ENCODE peak calls at places on chromosomes 6 and 20, in seven cellular contexts. P, H, O, S, V, R and N are unnamed samples.

GRCh38 chr20:9945406-9945805 is 89.4 kb upstream of the ANKEF1 start:
- DNase-seq in P (peak; percentile 8), H (no peak), O (peak; percentile 9), S (no peak), V (peak; percentile 2), R (no peak), N (no peak)

GRCh38 chr6:80541886-80542285 is 435.4 kb downstream of the BCKDHB start:
- DNase-seq in P (no peak), H (no peak), O (no peak), S (no peak), V (no peak), R (no peak), N (no peak)

GRCh38 chr20:1964061-1964460 is 29.8 kb downstream of the PDYN start:
- DNase-seq in P (no peak), H (no peak), O (no peak), S (no peak), V (no peak), R (no peak), N (no peak)

GRCh38 chr20:23149623-23150279 is 63.6 kb upstream of the CD93 start:
- DNase-seq in P (no peak), H (peak; percentile 7), O (no peak), S (peak; percentile 23), V (no peak), R (no peak), N (no peak)

GRCh38 chr20:19885981-19886665 is 128.1 kb downstream of the RIN2 start:
- DNase-seq in P (no peak), H (peak; percentile 29), O (peak; percentile 84), S (no peak), V (peak; percentile 61), R (peak; percentile 51), N (peak; percentile 56)

GRCh38 chr6:106163966-106164877 is 78.1 kb downstream of the PRDM1 start:
- DNase-seq in P (no peak), H (no peak), O (peak; percentile 87), S (no peak), V (peak; percentile 79), R (peak; percentile 41), N (no peak)

GRCh38 chr20:33373735-33374605 is 27.3 kb downstream of the CDK5RAP1 start:
- DNase-seq in P (no peak), H (no peak), O (peak; percentile 97), S (no peak), V (peak; percentile 94), R (peak; percentile 14), N (no peak)

GRCh38 chr6:136968831-136969230 is 46.7 kb downstream of the SLC35D3 start:
- DNase-seq in P (no peak), H (no peak), O (no peak), S (no peak), V (no peak), R (no peak), N (no peak)

GRCh38 chr6:162014069-162014811 is 713.3 kb downstream of the PRKN start:
- DNase-seq in P (no peak), H (no peak), O (no peak), S (no peak), V (no peak), R (no peak), N (peak; percentile 19)

GRCh38 chr6:168715643-168716481 is 274.9 kb downstream of the SMOC2 start:
- DNase-seq in P (no peak), H (no peak), O (no peak), S (no peak), V (no peak), R (peak; percentile 12), N (no peak)

GRCh38 chr20:4946585-4947378 is 54.5 kb downstream of the SLC23A2 start:
- DNase-seq in P (no peak), H (no peak), O (no peak), S (no peak), V (no peak), R (no peak), N (no peak)

GRCh38 chr20:50401587-50402343 is 108.4 kb upstream of the PTPN1 start:
- DNase-seq in P (no peak), H (no peak), O (no peak), S (no peak), V (no peak), R (no peak), N (no peak)

GRCh38 chr6:159595173-159595572 is 97.9 kb downstream of the SOD2 start:
- DNase-seq in P (no peak), H (no peak), O (no peak), S (no peak), V (peak; percentile 63), R (no peak), N (no peak)

GRCh38 chr6:93817937-93818336 is 398.6 kb upstream of the EPHA7 start:
- DNase-seq in P (no peak), H (no peak), O (no peak), S (no peak), V (no peak), R (no peak), N (no peak)

GRCh38 chr20:7500362-7500761 is 439.9 kb downstream of the HAO1 start:
- DNase-seq in P (no peak), H (no peak), O (no peak), S (no peak), V (no peak), R (no peak), N (no peak)

GRCh38 chr20:20803011-20803410 is 90.6 kb upstream of the RALGAPA2 start:
- DNase-seq in P (no peak), H (no peak), O (no peak), S (no peak), V (no peak), R (no peak), N (no peak)

GRCh38 chr6:27505209-27506027 is 32.5 kb upstream of the ZNF184 start:
- DNase-seq in P (peak; percentile 27), H (peak; percentile 90), O (peak; percentile 43), S (peak; percentile 97), V (peak; percentile 77), R (peak; percentile 52), N (peak; percentile 97)

GRCh38 chr6:168229368-168229752 is 90.2 kb downstream of the DACT2 start:
- DNase-seq in P (no peak), H (peak; percentile 43), O (no peak), S (no peak), V (no peak), R (no peak), N (no peak)

GRCh38 chr6:169692516-169692915 is 9.3 kb downstream of the WDR27 start:
- DNase-seq in P (no peak), H (no peak), O (no peak), S (no peak), V (no peak), R (no peak), N (no peak)

GRCh38 chr6:36962874-36963273 is 8.3 kb downstream of the PI16 start:
- DNase-seq in P (peak; percentile 71), H (peak; percentile 93), O (peak; percentile 65), S (peak; percentile 95), V (peak; percentile 51), R (peak; percentile 39), N (peak; percentile 96)

GRCh38 chr6:126015869-126016268 is 29.5 kb downstream of the TRMT11 start:
- DNase-seq in P (no peak), H (no peak), O (no peak), S (no peak), V (peak; percentile 16), R (no peak), N (no peak)

GRCh38 chr6:3447005-3447404 is 9.8 kb downstream of the SLC22A23 start:
- DNase-seq in P (no peak), H (no peak), O (no peak), S (no peak), V (no peak), R (no peak), N (no peak)

GRCh38 chr20:25022680-25023079 is 30.1 kb upstream of the APMAP start:
- DNase-seq in P (no peak), H (no peak), O (no peak), S (no peak), V (no peak), R (peak; percentile 9), N (no peak)

GRCh38 chr6:41497994-41498393 is 48.2 kb upstream of the FOXP4 start:
- DNase-seq in P (no peak), H (no peak), O (no peak), S (no peak), V (peak; percentile 72), R (no peak), N (no peak)

GRCh38 chr6:34150766-34151165 is 4.9 kb upstream of the GRM4 start:
- DNase-seq in P (no peak), H (peak; percentile 43), O (no peak), S (peak; percentile 48), V (no peak), R (no peak), N (no peak)

DNA sequence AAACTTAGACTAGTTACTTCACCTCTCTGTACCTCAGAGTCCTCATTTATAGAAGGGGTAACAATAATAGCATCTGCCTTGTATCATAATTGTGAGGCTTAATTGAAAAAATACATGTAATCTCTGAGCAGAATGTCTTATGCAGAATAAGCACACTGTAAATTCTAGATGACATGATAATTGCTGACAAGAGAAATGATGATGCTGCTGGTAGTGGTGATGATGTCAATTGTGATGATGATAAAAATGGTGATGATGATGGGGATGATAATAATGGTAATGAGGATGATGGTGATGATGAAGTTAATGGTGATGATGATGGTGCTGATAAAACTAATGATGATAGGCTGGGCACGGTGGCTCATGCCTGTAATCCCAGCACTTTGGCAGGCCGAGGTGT is 346.1 kb upstream of the CDH4 start:
- DNase-seq in P (no peak), H (no peak), O (no peak), S (no peak), V (no peak), R (no peak), N (no peak)
- H2AK5ac ChIP-seq in P (no peak overlapping the region), H (no peak overlapping the region), O (no peak overlapping the region), S (no peak overlapping the region), V (no peak overlapping the region), R (no peak overlapping the region), N (no peak overlapping the region)

GRCh38 chr6:90421656-90422055 is 125.0 kb upstream of the BACH2 start:
- DNase-seq in P (no peak), H (no peak), O (no peak), S (no peak), V (no peak), R (no peak), N (no peak)
- H2AK5ac ChIP-seq in P (no peak overlapping the region), H (no peak overlapping the region), O (no peak overlapping the region), S (no peak overlapping the region), V (no peak overlapping the region), R (no peak overlapping the region), N (no peak overlapping the region)

GRCh38 chr20:37526238-37526838 is 1.3 kb downstream of the BLCAP start:
- DNase-seq in P (no peak), H (peak; percentile 82), O (peak; percentile 65), S (peak; percentile 61), V (peak; percentile 52), R (peak; percentile 64), N (peak; percentile 97)
- H2AK5ac ChIP-seq in P (no peak overlapping the region), H (no peak overlapping the region), O (no peak overlapping the region), S (peak overlapping the region; percentile 31), V (peak overlapping the region; percentile 84), R (no peak overlapping the region), N (no peak overlapping the region)

GRCh38 chr20:57840066-57840465 is 130.3 kb upstream of the PMEPA1 start:
- DNase-seq in P (no peak), H (peak; percentile 17), O (no peak), S (no peak), V (no peak), R (no peak), N (no peak)
- H2AK5ac ChIP-seq in P (peak overlapping the region; percentile 11), H (no peak overlapping the region), O (no peak overlapping the region), S (no peak overlapping the region), V (no peak overlapping the region), R (no peak overlapping the region), N (no peak overlapping the region)